ENCODE peak calls at places on chromosomes 2 and 18, in eight cellular contexts. X is islet precursor cell; T is coronary artery; G is NCI-H524; O is stimulated activated CD8-positive, alpha-beta memory T cell treated with anti-CD3 and anti-CD28 coated beads, Interleukin-15, amount 100 ng/mL, for 1 hour; E is GM12878; Y is AG04450; U is NCI-H460. A is an unnamed sample.

GRCh38 chr2:227939271-227940027 is 68.0 kb downstream of the DAW1 start:
- DNase-seq in X (peak), T (no peak), G (peak), O (no peak), E (no peak), Y (no peak), U (peak), A (no peak)

GRCh38 chr2:155320236-155320635 is 621.7 kb downstream of the KCNJ3 start:
- DNase-seq in X (no peak), T (no peak), G (no peak), O (no peak), E (no peak), Y (no peak), U (no peak), A (no peak)

GRCh38 chr2:204846471-204846870 is 301.2 kb downstream of the PARD3B start:
- DNase-seq in X (no peak), T (no peak), G (no peak), O (no peak), E (no peak), Y (no peak), U (no peak), A (no peak)

GRCh38 chr2:239399404-239399999 is 1.3 kb downstream of the HDAC4 start:
- DNase-seq in X (peak), T (peak), G (peak), O (no peak), E (no peak), Y (no peak), U (no peak), A (no peak)

GRCh38 chr2:10245661-10246060 is 57.0 kb upstream of the HPCAL1 start:
- DNase-seq in X (peak), T (no peak), G (no peak), O (no peak), E (no peak), Y (no peak), U (no peak), A (no peak)

GRCh38 chr18:78875268-78875997 is 104.2 kb upstream of the SALL3 start:
- DNase-seq in X (peak), T (no peak), G (peak), O (no peak), E (no peak), Y (no peak), U (peak), A (no peak)

GRCh38 chr18:80252136-80252535 is 4.8 kb upstream of the PARD6G start:
- DNase-seq in X (no peak), T (no peak), G (no peak), O (no peak), E (no peak), Y (peak), U (no peak), A (no peak)

GRCh38 chr18:42545825-42546224 is 569.7 kb downstream of the RIT2 start:
- DNase-seq in X (no peak), T (no peak), G (no peak), O (no peak), E (no peak), Y (no peak), U (peak), A (no peak)

GRCh38 chr2:217890445-217890844 is 112.3 kb downstream of the TNS1 start:
- DNase-seq in X (peak), T (no peak), G (peak), O (no peak), E (no peak), Y (peak), U (no peak), A (no peak)

GRCh38 chr2:238473014-238473413 is 46.3 kb downstream of the ASB1 start:
- DNase-seq in X (no peak), T (no peak), G (no peak), O (no peak), E (no peak), Y (no peak), U (no peak), A (no peak)

GRCh38 chr2:240648155-240648649 is 22.9 kb downstream of the GPR35 start:
- DNase-seq in X (peak), T (peak), G (no peak), O (no peak), E (no peak), Y (no peak), U (no peak), A (peak)

GRCh38 chr2:218152777-218153176 is 14.0 kb downstream of the CXCR1 start:
- DNase-seq in X (peak), T (no peak), G (no peak), O (no peak), E (no peak), Y (no peak), U (no peak), A (no peak)

GRCh38 chr2:108607706-108608301 is 73.5 kb downstream of the LIMS1 start:
- DNase-seq in X (peak), T (no peak), G (peak), O (no peak), E (no peak), Y (no peak), U (peak), A (no peak)

GRCh38 chr2:168874368-168875005 is 15.7 kb downstream of the SPC25 start:
- DNase-seq in X (no peak), T (no peak), G (no peak), O (no peak), E (no peak), Y (no peak), U (no peak), A (no peak)

GRCh38 chr18:56563568-56563967 is 74.8 kb downstream of the TXNL1 start:
- DNase-seq in X (peak), T (no peak), G (peak), O (no peak), E (no peak), Y (no peak), U (no peak), A (no peak)

GRCh38 chr2:48135797-48136196 is 229.5 kb upstream of the FBXO11 start:
- DNase-seq in X (no peak), T (no peak), G (no peak), O (no peak), E (no peak), Y (no peak), U (no peak), A (no peak)

GRCh38 chr2:70094978-70095832 is 7.9 kb downstream of the PCBP1 start:
- DNase-seq in X (no peak), T (peak), G (no peak), O (no peak), E (no peak), Y (no peak), U (no peak), A (peak)

GRCh38 chr18:3454365-3455089 is 4.6 kb downstream of the TGIF1 start:
- DNase-seq in X (peak), T (no peak), G (peak), O (peak), E (peak), Y (no peak), U (no peak), A (no peak)

GRCh38 chr18:12543697-12544096 is 114.2 kb downstream of the SPIRE1 start:
- DNase-seq in X (no peak), T (no peak), G (no peak), O (no peak), E (no peak), Y (no peak), U (no peak), A (no peak)